ENCODE peak calls at places on chromosomes 3 and 15, in nine cellular contexts. X, P, K, W, B, S, H, M and T are unnamed samples.
A peak's percentile ranks its signal among the peaks of the same experiment; 100 is the strongest.

GRCh38 chr3:45409921-45410320 is 21.5 kb downstream of the LARS2 start:
- DNase-seq in X (no peak), P (no peak), K (peak; percentile 38), W (no peak), B (no peak), S (no peak), H (peak; percentile 34), M (no peak), T (no peak)

GRCh38 chr15:100189849-100190248 is 151.9 kb downstream of the ADAMTS17 start:
- DNase-seq in X (no peak), P (no peak), K (peak; percentile 14), W (no peak), B (no peak), S (no peak), H (no peak), M (no peak), T (no peak)

GRCh38 chr3:118628704-118629341 is 405.8 kb downstream of the IGSF11 start:
- DNase-seq in X (peak; percentile 46), P (no peak), K (peak; percentile 57), W (peak; percentile 16), B (peak; percentile 26), S (peak; percentile 72), H (peak; percentile 57), M (peak; percentile 83), T (peak; percentile 66)

GRCh38 chr3:41693799-41694198 is 268.1 kb downstream of the ULK4 start:
- DNase-seq in X (no peak), P (no peak), K (no peak), W (no peak), B (no peak), S (no peak), H (no peak), M (no peak), T (no peak)

GRCh38 chr3:159788291-159788690 is 200.3 kb upstream of the IL12A start:
- DNase-seq in X (no peak), P (no peak), K (peak; percentile 51), W (peak; percentile 60), B (no peak), S (no peak), H (no peak), M (no peak), T (no peak)

GRCh38 chr3:128447561-128448013 is 19.1 kb downstream of the DNAJB8 start:
- DNase-seq in X (no peak), P (no peak), K (no peak), W (no peak), B (no peak), S (no peak), H (no peak), M (no peak), T (no peak)

GRCh38 chr15:80462836-80463512 is 58.8 kb downstream of the ARNT2 start:
- DNase-seq in X (no peak), P (no peak), K (no peak), W (no peak), B (no peak), S (no peak), H (no peak), M (no peak), T (no peak)

GRCh38 chr15:36844453-36845094 is 255.8 kb downstream of the MEIS2 start:
- DNase-seq in X (no peak), P (no peak), K (peak; percentile 34), W (no peak), B (no peak), S (no peak), H (no peak), M (no peak), T (no peak)

GRCh38 chr15:43383070-43383469 is 12.2 kb downstream of the TUBGCP4 start:
- DNase-seq in X (no peak), P (no peak), K (no peak), W (no peak), B (no peak), S (no peak), H (no peak), M (no peak), T (no peak)

GRCh38 chr15:70556376-70556775 is 207.0 kb downstream of the UACA start:
- DNase-seq in X (no peak), P (no peak), K (no peak), W (no peak), B (no peak), S (no peak), H (no peak), M (no peak), T (no peak)

GRCh38 chr15:35279811-35280210 is 194.7 kb upstream of the NANOGP8 start:
- DNase-seq in X (no peak), P (no peak), K (peak; percentile 7), W (no peak), B (no peak), S (no peak), H (no peak), M (no peak), T (no peak)

GRCh38 chr15:94266000-94266399 is 34.6 kb downstream of the MCTP2 start:
- DNase-seq in X (no peak), P (no peak), K (no peak), W (no peak), B (no peak), S (no peak), H (no peak), M (no peak), T (no peak)

GRCh38 chr15:94265009-94265408 is 33.6 kb downstream of the MCTP2 start:
- DNase-seq in X (no peak), P (no peak), K (no peak), W (no peak), B (no peak), S (no peak), H (no peak), M (no peak), T (no peak)

GRCh38 chr15:94263341-94264273 is 32.2 kb downstream of the MCTP2 start:
- DNase-seq in X (peak; percentile 27), P (no peak), K (no peak), W (no peak), B (no peak), S (no peak), H (no peak), M (no peak), T (no peak)

GRCh38 chr15:94269954-94270353 is 38.6 kb downstream of the MCTP2 start:
- DNase-seq in X (no peak), P (no peak), K (no peak), W (no peak), B (no peak), S (no peak), H (no peak), M (no peak), T (no peak)

GRCh38 chr15:94266789-94267188 is 35.4 kb downstream of the MCTP2 start:
- DNase-seq in X (peak; percentile 45), P (no peak), K (no peak), W (no peak), B (no peak), S (no peak), H (no peak), M (no peak), T (no peak)
- H3K4me1 ChIP-seq in X (peaks cover 79% of the 10 kb centered on the region), P (peaks cover 7% of the 10 kb centered on the region), K (no peaks in the 10 kb centered on the region), W (peaks cover 5% of the 10 kb centered on the region), B (no peaks in the 10 kb centered on the region), S (no peaks in the 10 kb centered on the region), H (no peaks in the 10 kb centered on the region), M (no peaks in the 10 kb centered on the region), T (peaks cover 28% of the 10 kb centered on the region)

DNA sequence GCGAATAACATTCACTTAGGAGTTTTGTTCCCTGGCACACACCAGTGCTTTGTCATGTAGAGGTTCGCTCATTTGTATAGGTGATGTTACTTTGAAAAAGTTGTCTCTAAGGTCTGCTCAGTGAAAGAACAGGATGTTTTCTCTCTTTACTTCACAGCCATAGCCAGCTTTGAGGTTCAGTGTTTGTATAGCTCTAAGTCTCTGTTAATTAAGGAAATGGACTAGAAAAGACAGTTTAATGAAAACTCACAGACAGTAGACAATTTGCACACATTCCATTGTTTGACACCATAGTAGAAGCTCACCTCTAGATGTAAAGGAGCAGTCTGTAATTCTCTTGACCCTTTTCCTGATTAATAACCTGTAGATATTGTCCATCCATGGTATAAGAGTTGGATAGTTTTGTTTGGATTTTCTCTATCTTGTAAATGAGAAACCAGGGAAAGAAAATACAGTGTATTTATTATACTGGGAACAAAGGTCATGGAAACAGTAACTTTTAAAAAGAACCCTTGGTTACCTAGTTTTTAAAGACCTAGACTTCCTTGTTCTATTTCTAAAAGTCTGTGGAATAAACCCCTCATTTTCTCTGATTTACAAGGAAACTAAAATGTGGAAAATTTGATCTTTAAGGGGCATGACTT is 50.4 kb downstream of the PDE8A start:
- DNase-seq in X (no peak), P (no peak), K (no peak), W (no peak), B (no peak), S (no peak), H (no peak), M (no peak), T (no peak)
- H3K4me1 ChIP-seq in X (no peaks in the 10 kb centered on the region), P (peaks cover 39% of the 10 kb centered on the region), K (no peaks in the 10 kb centered on the region), W (peaks cover 14% of the 10 kb centered on the region), B (no peaks in the 10 kb centered on the region), S (no peaks in the 10 kb centered on the region), H (peaks cover 78% of the 10 kb centered on the region), M (peaks cover 29% of the 10 kb centered on the region), T (peaks cover 14% of the 10 kb centered on the region)

GRCh38 chr3:58188921-58189451 is 21.8 kb downstream of the DNASE1L3 start:
- DNase-seq in X (no peak), P (no peak), K (no peak), W (no peak), B (no peak), S (peak; percentile 88), H (peak; percentile 38), M (no peak), T (no peak)

GRCh38 chr3:58189691-58190090 is 21.1 kb downstream of the DNASE1L3 start:
- DNase-seq in X (no peak), P (no peak), K (no peak), W (no peak), B (no peak), S (no peak), H (no peak), M (no peak), T (no peak)

GRCh38 chr3:58190882-58191281 is 19.9 kb downstream of the DNASE1L3 start:
- DNase-seq in X (no peak), P (no peak), K (no peak), W (no peak), B (no peak), S (no peak), H (no peak), M (no peak), T (no peak)

GRCh38 chr3:58191361-58191991 is 19.3 kb downstream of the DNASE1L3 start:
- DNase-seq in X (no peak), P (no peak), K (no peak), W (no peak), B (no peak), S (no peak), H (no peak), M (no peak), T (no peak)

DNA sequence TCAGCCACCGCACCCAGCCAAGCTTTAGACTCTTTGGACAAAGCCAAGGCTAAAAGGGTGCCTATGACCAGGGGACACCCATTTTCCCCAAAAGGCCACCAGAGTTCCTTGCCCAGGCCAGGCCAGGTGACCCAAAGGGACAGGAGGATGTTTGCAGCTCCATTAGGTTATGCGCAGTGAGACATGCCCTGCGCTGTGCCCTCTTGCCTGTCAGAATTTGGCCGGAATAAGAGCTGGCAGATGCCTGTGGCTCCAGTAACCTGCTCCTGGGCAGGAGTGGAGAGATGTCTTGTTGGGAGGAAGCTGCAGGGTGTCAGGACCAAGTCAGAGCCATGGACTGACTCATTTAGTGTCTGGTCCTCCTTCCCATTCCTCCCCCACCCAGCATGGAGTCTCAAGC is 20.5 kb downstream of the DNASE1L3 start:
- DNase-seq in X (no peak), P (no peak), K (no peak), W (no peak), B (no peak), S (peak; percentile 88), H (no peak), M (no peak), T (no peak)
- H3K4me1 ChIP-seq in X (no peaks in the 10 kb centered on the region), P (no peaks in the 10 kb centered on the region), K (peaks cover 31% of the 10 kb centered on the region), W (no peaks in the 10 kb centered on the region), B (no peaks in the 10 kb centered on the region), S (peaks cover 6% of the 10 kb centered on the region), H (peaks cover 22% of the 10 kb centered on the region), M (peaks cover 16% of the 10 kb centered on the region), T (peaks cover 7% of the 10 kb centered on the region)

GRCh38 chr3:46438831-46439230 is 25.9 kb downstream of the LTF start:
- DNase-seq in X (no peak), P (no peak), K (no peak), W (no peak), B (no peak), S (no peak), H (no peak), M (no peak), T (no peak)
- H3K4me1 ChIP-seq in X (peaks cover 7% of the 10 kb centered on the region), P (peaks cover 20% of the 10 kb centered on the region), K (no peaks in the 10 kb centered on the region), W (peaks cover 12% of the 10 kb centered on the region), B (no peaks in the 10 kb centered on the region), S (no peaks in the 10 kb centered on the region), H (no peaks in the 10 kb centered on the region), M (peaks cover under 1% of the 10 kb centered on the region), T (no peaks in the 10 kb centered on the region)